ENCODE peak calls at places on chromosome 20, in four cellular contexts. One of them, this sample, is unnamed.

GRCh38 chr20:2005831-2006426 is 12.1 kb upstream of the PDYN start:
- DNase-seq in mesendoderm: peak; percentile 80
- DNase-seq in GF-D8: no peak
- DNase-seq in nucleus accumbens: no peak
- DNase-seq in this sample: peak; percentile 5

GRCh38 chr20:47448429-47448828 is 53.3 kb upstream of the NCOA3 start:
- DNase-seq in mesendoderm: no peak
- DNase-seq in GF-D8: no peak
- DNase-seq in nucleus accumbens: no peak
- DNase-seq in this sample: no peak

GRCh38 chr20:36362261-36362660 is 56.1 kb downstream of the DLGAP4 start:
- DNase-seq in mesendoderm: no peak
- DNase-seq in GF-D8: no peak
- DNase-seq in nucleus accumbens: no peak
- DNase-seq in this sample: no peak

GRCh38 chr20:51029963-51030930 is 7.3 kb upstream of the KCNG1 start:
- DNase-seq in mesendoderm: no peak
- DNase-seq in GF-D8: no peak
- DNase-seq in nucleus accumbens: no peak
- DNase-seq in this sample: no peak

GRCh38 chr20:43458422-43458924 is 777 bp downstream of the SRSF6 start:
- DNase-seq in mesendoderm: peak; percentile 22
- DNase-seq in GF-D8: no peak
- DNase-seq in nucleus accumbens: no peak
- DNase-seq in this sample: no peak

GRCh38 chr20:4154958-4155411 is 139.6 kb upstream of the RNF24 start:
- DNase-seq in mesendoderm: no peak
- DNase-seq in GF-D8: peak; percentile 29
- DNase-seq in nucleus accumbens: no peak
- DNase-seq in this sample: no peak

GRCh38 chr20:61930776-61931475 is 134.8 kb downstream of the TAF4 start:
- DNase-seq in mesendoderm: no peak
- DNase-seq in GF-D8: no peak
- DNase-seq in nucleus accumbens: no peak
- DNase-seq in this sample: no peak

GRCh38 chr20:23179766-23180403 is 93.8 kb upstream of the CD93 start:
- DNase-seq in mesendoderm: no peak
- DNase-seq in GF-D8: no peak
- DNase-seq in nucleus accumbens: no peak
- DNase-seq in this sample: no peak

This sample was measured in pulmonary artery endothelial cell.